ENCODE peak calls at places on chromosomes 6 and 20, in four cellular contexts. W is stimulated activated CD4-positive, alpha-beta T cell treated with anti-CD3 and anti-CD28 coated beads, Interleukin-2, amount 100 ng/mL, for 48 hours; P is activated T-cell treated with anti-CD3 and anti-CD28 coated beads for 1 hour; H is cardiac fibroblast. O is an unnamed sample.

GRCh38 chr6:158017621-158018369 is 36.1 kb downstream of the SYNJ2 start:
- DNase-seq in H (no peak), W (no peak), P (no peak), O (no peak)

GRCh38 chr6:134657751-134658522 is 292.0 kb downstream of the ALDH8A1 start:
- DNase-seq in H (no peak), P (no peak), W (no peak), O (no peak)

GRCh38 chr20:10653593-10654288 is 20.1 kb downstream of the JAG1 start:
- DNase-seq in H (peak), P (no peak), W (no peak), O (no peak)

GRCh38 chr20:8932192-8933150 is 136.4 kb upstream of the PLCB4 start:
- DNase-seq in H (no peak), P (no peak), W (no peak), O (no peak)

GRCh38 chr20:35595456-35595855 is 20.2 kb upstream of the SPAG4 start:
- DNase-seq in W (no peak), P (no peak), H (no peak), O (no peak)

GRCh38 chr20:20410678-20411077 is 42.8 kb downstream of the INSM1 start:
- DNase-seq in P (no peak), W (no peak), H (peak), O (peak)

GRCh38 chr6:56854086-56854485 is 100.8 kb upstream of the BEND6 start:
- DNase-seq in W (no peak), H (no peak), P (no peak), O (no peak)

GRCh38 chr20:64077876-64078551 is 1.3 kb downstream of the RGS19 start:
- DNase-seq in P (peak), W (no peak), H (no peak), O (no peak)

GRCh38 chr6:94323853-94324252 is 904.5 kb upstream of the EPHA7 start:
- DNase-seq in H (no peak), P (no peak), W (no peak), O (peak)

GRCh38 chr6:39942903-39943580 is 8.8 kb upstream of the MOCS1 start:
- DNase-seq in W (no peak), P (no peak), H (no peak), O (no peak)

GRCh38 chr20:35838213-35838612 is 66.4 kb downstream of the PHF20 start:
- DNase-seq in W (no peak), P (no peak), H (no peak), O (no peak)

O was measured in iPS DF 6.9.